ENCODE peak calls at places on chromosomes 16 and 17, in seven cellular contexts. One of them, this sample, is unnamed.

GRCh38 chr16:19582050-19582784 is 26.7 kb downstream of the VPS35L start:
- DNase-seq in CD4-positive, alpha-beta T cell: no peak
- DNase-seq in CD8-positive, alpha-beta T cell: no peak
- DNase-seq in uterus: no peak
- DNase-seq in GM23248: no peak
- DNase-seq in H9: no peak
- DNase-seq in cardiac muscle cell: no peak
- DNase-seq in this sample: no peak

GRCh38 chr16:57091200-57091989 is 988 bp upstream of the CPNE2 start:
- DNase-seq in CD4-positive, alpha-beta T cell: no peak
- DNase-seq in CD8-positive, alpha-beta T cell: no peak
- DNase-seq in uterus: peak; percentile 45
- DNase-seq in GM23248: peak; percentile 70
- DNase-seq in H9: peak; percentile 76
- DNase-seq in cardiac muscle cell: peak; percentile 42
- DNase-seq in this sample: no peak

GRCh38 chr16:84315422-84315821 is 20.7 kb downstream of the WFDC1 start:
- DNase-seq in CD4-positive, alpha-beta T cell: no peak
- DNase-seq in CD8-positive, alpha-beta T cell: no peak
- DNase-seq in uterus: no peak
- DNase-seq in GM23248: peak; percentile 41
- DNase-seq in H9: no peak
- DNase-seq in cardiac muscle cell: no peak
- DNase-seq in this sample: no peak

GRCh38 chr16:12059216-12059769 is 82.8 kb downstream of the SNX29 start:
- DNase-seq in CD4-positive, alpha-beta T cell: no peak
- DNase-seq in CD8-positive, alpha-beta T cell: no peak
- DNase-seq in uterus: no peak
- DNase-seq in GM23248: no peak
- DNase-seq in H9: no peak
- DNase-seq in cardiac muscle cell: no peak
- DNase-seq in this sample: no peak

GRCh38 chr17:5198472-5198871 is 6.8 kb upstream of the ZNF594 start:
- DNase-seq in CD4-positive, alpha-beta T cell: no peak
- DNase-seq in CD8-positive, alpha-beta T cell: no peak
- DNase-seq in uterus: no peak
- DNase-seq in GM23248: no peak
- DNase-seq in H9: no peak
- DNase-seq in cardiac muscle cell: no peak
- DNase-seq in this sample: no peak

GRCh38 chr17:68288375-68288774 is 2.6 kb downstream of the SLC16A6 start:
- DNase-seq in CD4-positive, alpha-beta T cell: no peak
- DNase-seq in CD8-positive, alpha-beta T cell: no peak
- DNase-seq in uterus: no peak
- DNase-seq in GM23248: no peak
- DNase-seq in H9: no peak
- DNase-seq in cardiac muscle cell: peak; percentile 47
- DNase-seq in this sample: no peak

GRCh38 chr16:48426244-48427135 is 41.3 kb upstream of the SIAH1 start:
- DNase-seq in CD4-positive, alpha-beta T cell: no peak
- DNase-seq in CD8-positive, alpha-beta T cell: no peak
- DNase-seq in uterus: no peak
- DNase-seq in GM23248: peak; percentile 39
- DNase-seq in H9: no peak
- DNase-seq in cardiac muscle cell: peak; percentile 84
- DNase-seq in this sample: no peak

GRCh38 chr17:41975099-41976083 is 8.8 kb downstream of the CNP start:
- DNase-seq in CD4-positive, alpha-beta T cell: no peak
- DNase-seq in CD8-positive, alpha-beta T cell: no peak
- DNase-seq in uterus: no peak
- DNase-seq in GM23248: peak; percentile 89
- DNase-seq in H9: no peak
- DNase-seq in cardiac muscle cell: no peak
- DNase-seq in this sample: no peak

GRCh38 chr16:28003021-28003865 is 60.3 kb downstream of the GSG1L start:
- DNase-seq in CD4-positive, alpha-beta T cell: no peak
- DNase-seq in CD8-positive, alpha-beta T cell: no peak
- DNase-seq in uterus: no peak
- DNase-seq in GM23248: no peak
- DNase-seq in H9: no peak
- DNase-seq in cardiac muscle cell: no peak
- DNase-seq in this sample: no peak

GRCh38 chr16:55656695-55657092 is 906 bp downstream of the SLC6A2 start:
- DNase-seq in CD4-positive, alpha-beta T cell: no peak
- DNase-seq in CD8-positive, alpha-beta T cell: no peak
- DNase-seq in uterus: no peak
- DNase-seq in GM23248: no peak
- DNase-seq in H9: peak; percentile 55
- DNase-seq in cardiac muscle cell: no peak
- DNase-seq in this sample: no peak

GRCh38 chr16:3056336-3057180 is 8.9 kb upstream of the IL32 start:
- DNase-seq in CD4-positive, alpha-beta T cell: no peak
- DNase-seq in CD8-positive, alpha-beta T cell: no peak
- DNase-seq in uterus: no peak
- DNase-seq in GM23248: no peak
- DNase-seq in H9: no peak
- DNase-seq in cardiac muscle cell: no peak
- DNase-seq in this sample: no peak

GRCh38 chr16:61887903-61888302 is 148.3 kb downstream of the CDH8 start:
- DNase-seq in CD4-positive, alpha-beta T cell: no peak
- DNase-seq in CD8-positive, alpha-beta T cell: no peak
- DNase-seq in uterus: no peak
- DNase-seq in GM23248: peak; percentile 63
- DNase-seq in H9: no peak
- DNase-seq in cardiac muscle cell: peak; percentile 26
- DNase-seq in this sample: no peak

GRCh38 chr16:78693496-78693895 is 594.0 kb downstream of the WWOX start:
- DNase-seq in CD4-positive, alpha-beta T cell: no peak
- DNase-seq in CD8-positive, alpha-beta T cell: no peak
- DNase-seq in uterus: no peak
- DNase-seq in GM23248: no peak
- DNase-seq in H9: no peak
- DNase-seq in cardiac muscle cell: no peak
- DNase-seq in this sample: no peak

GRCh38 chr17:28970879-28971278 is 19.6 kb upstream of the PHF12 start:
- DNase-seq in CD4-positive, alpha-beta T cell: no peak
- DNase-seq in CD8-positive, alpha-beta T cell: no peak
- DNase-seq in uterus: no peak
- DNase-seq in GM23248: no peak
- DNase-seq in H9: no peak
- DNase-seq in cardiac muscle cell: no peak
- DNase-seq in this sample: no peak

GRCh38 chr17:28969706-28970393 is 18.5 kb upstream of the PHF12 start:
- DNase-seq in CD4-positive, alpha-beta T cell: no peak
- DNase-seq in CD8-positive, alpha-beta T cell: no peak
- DNase-seq in uterus: no peak
- DNase-seq in GM23248: no peak
- DNase-seq in H9: no peak
- DNase-seq in cardiac muscle cell: no peak
- DNase-seq in this sample: no peak

GRCh38 chr17:28968914-28969295 is 17.6 kb upstream of the PHF12 start:
- DNase-seq in CD4-positive, alpha-beta T cell: no peak
- DNase-seq in CD8-positive, alpha-beta T cell: no peak
- DNase-seq in uterus: no peak
- DNase-seq in GM23248: no peak
- DNase-seq in H9: no peak
- DNase-seq in cardiac muscle cell: no peak
- DNase-seq in this sample: no peak

GRCh38 chr17:28968269-28968913 is 17.1 kb upstream of the PHF12 start:
- DNase-seq in CD4-positive, alpha-beta T cell: no peak
- DNase-seq in CD8-positive, alpha-beta T cell: no peak
- DNase-seq in uterus: no peak
- DNase-seq in GM23248: no peak
- DNase-seq in H9: peak; percentile 65
- DNase-seq in cardiac muscle cell: peak; percentile 52
- DNase-seq in this sample: no peak

DNA sequence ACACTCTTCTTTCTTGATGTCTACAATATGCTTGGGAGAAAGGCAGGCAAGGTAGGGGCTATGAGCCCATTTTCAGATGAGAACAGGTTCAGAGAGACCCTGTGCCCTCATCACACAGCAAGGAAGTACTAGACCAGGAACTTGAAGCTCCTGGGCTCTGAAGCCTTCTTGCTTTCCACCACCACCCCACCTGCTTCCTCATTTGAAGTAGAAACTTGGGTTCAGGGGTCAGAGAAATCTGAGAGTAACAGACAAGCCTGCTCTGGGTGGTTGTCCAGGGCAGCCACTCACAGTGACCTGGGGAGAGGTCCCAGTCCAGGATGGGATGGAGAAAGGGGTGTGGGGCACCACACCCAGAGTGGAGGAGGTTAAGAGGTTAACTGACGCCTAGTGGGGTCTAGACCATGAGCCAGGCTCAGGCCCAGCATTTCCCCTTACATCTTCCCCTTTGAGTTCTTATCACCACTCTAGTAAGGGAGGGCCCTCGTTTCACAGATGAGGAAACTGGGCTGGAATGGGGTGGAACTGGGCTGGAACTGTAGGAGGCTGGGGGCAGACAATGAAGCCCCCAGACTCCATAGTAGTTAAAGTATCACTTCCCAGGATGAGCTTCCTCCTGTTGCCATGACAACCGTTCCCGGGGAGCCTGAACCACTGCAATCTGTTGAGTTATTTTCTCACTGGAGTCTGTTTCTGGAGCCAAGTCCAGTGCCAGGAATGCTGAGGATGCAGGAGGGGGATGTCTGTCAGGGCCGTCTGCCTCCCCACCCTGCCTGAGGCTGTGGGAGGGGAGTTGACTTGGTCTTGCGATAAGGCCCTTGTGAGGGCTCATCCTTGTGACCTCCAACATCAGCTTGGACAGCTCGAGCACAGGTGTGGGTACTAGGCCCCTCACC is 16.2 kb upstream of the PHF12 start:
- DNase-seq in CD4-positive, alpha-beta T cell: no peak
- DNase-seq in CD8-positive, alpha-beta T cell: no peak
- DNase-seq in uterus: no peak
- DNase-seq in GM23248: no peak
- DNase-seq in H9: no peak
- DNase-seq in cardiac muscle cell: peak; percentile 28
- DNase-seq in this sample: no peak
- H3K27me3 ChIP-seq in CD4-positive, alpha-beta T cell: no peaks in the 10 kb centered on the region
- H3K27me3 ChIP-seq in CD8-positive, alpha-beta T cell: no peaks in the 10 kb centered on the region
- H3K27me3 ChIP-seq in uterus: no peaks in the 10 kb centered on the region
- H3K27me3 ChIP-seq in GM23248: peaks cover 11% of the 10 kb centered on the region
- H3K27me3 ChIP-seq in H9: no peaks in the 10 kb centered on the region
- H3K27me3 ChIP-seq in cardiac muscle cell: no peaks in the 10 kb centered on the region
- H3K27me3 ChIP-seq in this sample: no peaks in the 10 kb centered on the region

GRCh38 chr16:50395763-50396710 is 27.2 kb upstream of the BRD7 start:
- DNase-seq in CD4-positive, alpha-beta T cell: no peak
- DNase-seq in CD8-positive, alpha-beta T cell: no peak
- DNase-seq in uterus: no peak
- DNase-seq in GM23248: no peak
- DNase-seq in H9: no peak
- DNase-seq in cardiac muscle cell: no peak
- DNase-seq in this sample: no peak
- H3K27me3 ChIP-seq in CD4-positive, alpha-beta T cell: no peaks in the 10 kb centered on the region
- H3K27me3 ChIP-seq in CD8-positive, alpha-beta T cell: no peaks in the 10 kb centered on the region
- H3K27me3 ChIP-seq in uterus: no peaks in the 10 kb centered on the region
- H3K27me3 ChIP-seq in GM23248: no peaks in the 10 kb centered on the region
- H3K27me3 ChIP-seq in H9: no peaks in the 10 kb centered on the region
- H3K27me3 ChIP-seq in cardiac muscle cell: peaks cover 16% of the 10 kb centered on the region
- H3K27me3 ChIP-seq in this sample: no peaks in the 10 kb centered on the region

GRCh38 chr17:12688382-12688781 is 22.7 kb downstream of the MYOCD start:
- DNase-seq in CD4-positive, alpha-beta T cell: no peak
- DNase-seq in CD8-positive, alpha-beta T cell: no peak
- DNase-seq in uterus: no peak
- DNase-seq in GM23248: no peak
- DNase-seq in H9: no peak
- DNase-seq in cardiac muscle cell: no peak
- DNase-seq in this sample: no peak

GRCh38 chr17:12680993-12681392 is 15.3 kb downstream of the MYOCD start:
- DNase-seq in CD4-positive, alpha-beta T cell: no peak
- DNase-seq in CD8-positive, alpha-beta T cell: no peak
- DNase-seq in uterus: no peak
- DNase-seq in GM23248: no peak
- DNase-seq in H9: no peak
- DNase-seq in cardiac muscle cell: no peak
- DNase-seq in this sample: no peak

GRCh38 chr17:12691173-12691572 is 25.5 kb downstream of the MYOCD start:
- DNase-seq in CD4-positive, alpha-beta T cell: no peak
- DNase-seq in CD8-positive, alpha-beta T cell: no peak
- DNase-seq in uterus: peak; percentile 34
- DNase-seq in GM23248: peak; percentile 79
- DNase-seq in H9: no peak
- DNase-seq in cardiac muscle cell: peak; percentile 7
- DNase-seq in this sample: no peak

GRCh38 chr17:12683299-12683698 is 17.6 kb downstream of the MYOCD start:
- DNase-seq in CD4-positive, alpha-beta T cell: no peak
- DNase-seq in CD8-positive, alpha-beta T cell: no peak
- DNase-seq in uterus: no peak
- DNase-seq in GM23248: no peak
- DNase-seq in H9: no peak
- DNase-seq in cardiac muscle cell: peak; percentile 15
- DNase-seq in this sample: no peak

DNA sequence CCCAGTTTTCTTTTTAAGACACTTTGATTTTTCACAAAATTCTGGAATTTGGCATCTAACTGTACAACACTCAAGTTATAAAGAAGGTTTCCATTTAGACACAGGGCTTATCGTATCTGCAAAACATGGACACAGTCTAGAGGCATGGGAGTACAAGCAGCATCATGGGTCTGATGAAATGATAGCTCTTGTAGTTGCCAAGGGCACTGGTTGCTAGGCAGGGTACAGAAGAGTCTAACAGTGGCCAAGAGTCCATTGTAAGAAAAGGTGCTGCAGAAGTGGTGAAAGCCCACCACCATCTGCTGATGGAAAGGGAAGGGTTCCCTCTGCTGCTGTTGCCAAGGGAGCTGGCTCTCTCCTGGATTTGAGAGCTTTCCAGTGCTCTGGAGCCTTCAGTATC is 20.8 kb downstream of the MYOCD start:
- DNase-seq in CD4-positive, alpha-beta T cell: no peak
- DNase-seq in CD8-positive, alpha-beta T cell: no peak
- DNase-seq in uterus: no peak
- DNase-seq in GM23248: no peak
- DNase-seq in H9: no peak
- DNase-seq in cardiac muscle cell: no peak
- DNase-seq in this sample: no peak
- H3K27me3 ChIP-seq in CD4-positive, alpha-beta T cell: no peaks in the 10 kb centered on the region
- H3K27me3 ChIP-seq in CD8-positive, alpha-beta T cell: no peaks in the 10 kb centered on the region
- H3K27me3 ChIP-seq in uterus: no peaks in the 10 kb centered on the region
- H3K27me3 ChIP-seq in GM23248: peaks cover 4% of the 10 kb centered on the region
- H3K27me3 ChIP-seq in H9: no peaks in the 10 kb centered on the region
- H3K27me3 ChIP-seq in cardiac muscle cell: no peaks in the 10 kb centered on the region
- H3K27me3 ChIP-seq in this sample: peaks cover 8% of the 10 kb centered on the region

DNA sequence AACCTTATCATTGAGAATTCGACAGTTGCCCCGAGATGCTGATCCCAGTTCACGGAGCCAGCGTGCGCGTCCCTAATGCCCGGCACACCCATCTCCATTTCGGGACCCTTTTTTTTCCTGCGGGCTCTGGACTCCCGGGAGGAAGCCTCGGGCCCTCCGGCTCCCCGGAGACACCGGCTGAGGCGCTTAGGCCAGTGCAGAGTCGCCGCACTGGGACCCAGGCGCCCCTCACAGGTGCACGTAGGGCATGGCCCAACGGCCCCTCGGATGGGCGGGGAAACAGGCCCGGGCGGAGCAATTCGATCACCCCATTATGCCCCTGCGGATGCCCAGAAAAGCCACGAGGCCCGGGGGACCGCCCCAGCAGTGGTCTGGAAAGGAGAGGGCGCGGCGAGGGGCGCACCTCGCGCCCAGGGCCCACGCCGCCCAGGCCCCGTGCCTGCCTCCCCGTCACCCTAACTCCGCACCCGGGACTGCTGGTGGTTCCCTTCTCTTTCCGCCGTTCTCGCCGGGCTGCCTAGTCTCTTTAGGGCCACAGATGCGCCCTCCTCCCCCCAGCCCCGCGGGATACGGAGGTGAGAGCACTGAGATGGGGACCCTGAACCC is 18.5 kb upstream of the ZFHX3 start:
- DNase-seq in CD4-positive, alpha-beta T cell: no peak
- DNase-seq in CD8-positive, alpha-beta T cell: no peak
- DNase-seq in uterus: no peak
- DNase-seq in GM23248: no peak
- DNase-seq in H9: no peak
- DNase-seq in cardiac muscle cell: no peak
- DNase-seq in this sample: no peak
- H3K27me3 ChIP-seq in CD4-positive, alpha-beta T cell: peaks cover 68% of the 10 kb centered on the region
- H3K27me3 ChIP-seq in CD8-positive, alpha-beta T cell: peaks cover 14% of the 10 kb centered on the region
- H3K27me3 ChIP-seq in uterus: no peaks in the 10 kb centered on the region
- H3K27me3 ChIP-seq in GM23248: no peaks in the 10 kb centered on the region
- H3K27me3 ChIP-seq in H9: peaks cover 82% of the 10 kb centered on the region
- H3K27me3 ChIP-seq in cardiac muscle cell: peaks cover 83% of the 10 kb centered on the region
- H3K27me3 ChIP-seq in this sample: peaks cover 21% of the 10 kb centered on the region